ENCODE peak calls at places on chromosomes 4 and X, in seven cellular contexts. F is AG10803; E is activated T-helper 2 cell treated with anti-CD3 and anti-CD28 coated beads, Interferon-gamma antibody, Interleukin-2, Interleukin-4, amounts not matched to agents 10 μg/mL and 5 μg/mL and 100 μg/mL, durations not matched to agents 14 hours and 24 hours and 36 hours; X is Daoy; H is A172; J is stimulated activated CD4-positive, alpha-beta T cell treated with anti-CD3 and anti-CD28 coated beads, Interleukin-2, amount 100 ng/mL, for 4 hours; U is RWPE1. T is an unnamed sample.

GRCh38 chrX:148133099-148133725 is 152.1 kb downstream of the FMR1NB start:
- DNase-seq in F (peak; percentile 8), X (no peak), J (no peak), E (no peak), U (no peak), H (peak; percentile 11), T (no peak)

GRCh38 chr4:97987019-97987648 is 156.1 kb downstream of the STPG2 start:
- DNase-seq in J (no peak), H (peak; percentile 25), E (no peak), F (no peak), U (peak; percentile 30), X (no peak), T (no peak)

GRCh38 chrX:334331-334891 is 15.8 kb upstream of the GTPBP6 start:
- DNase-seq in H (no peak), U (no peak), J (no peak), E (no peak), X (no peak), F (no peak), T (no peak)

GRCh38 chr4:164509951-164510350 is 244.0 kb upstream of the SMIM31 start:
- DNase-seq in E (no peak), F (no peak), H (peak; percentile 31), X (peak; percentile 2), U (peak; percentile 35), J (no peak), T (no peak)

GRCh38 chrX:69616520-69617203 is 749 bp downstream of the EDA start:
- DNase-seq in U (no peak), F (no peak), H (no peak), E (no peak), X (peak; percentile 8), J (no peak), T (no peak)

GRCh38 chr4:168629561-168629960 is 132.7 kb downstream of the PALLD start:
- DNase-seq in E (no peak), X (no peak), H (no peak), F (no peak), U (no peak), J (no peak), T (no peak)

GRCh38 chr4:90769251-90769650 is 642.1 kb downstream of the CCSER1 start:
- DNase-seq in E (no peak), J (no peak), F (no peak), U (no peak), H (no peak), X (no peak), T (no peak)

GRCh38 chr4:165838575-165838974 is 34.5 kb upstream of the TLL1 start:
- DNase-seq in H (no peak), E (no peak), J (no peak), X (no peak), F (no peak), U (no peak), T (no peak)

GRCh38 chrX:74420194-74421035 is 878 bp upstream of the SLC16A2 start:
- DNase-seq in E (no peak), J (no peak), X (peak; percentile 55), U (peak; percentile 42), F (peak; percentile 76), H (peak; percentile 32), T (peak; percentile 69)

GRCh38 chr4:59127748-59128147 is 2017.6 kb upstream of the IGFBP7 start:
- DNase-seq in J (no peak), F (no peak), X (no peak), E (no peak), H (no peak), U (no peak), T (no peak)

GRCh38 chr4:145731026-145731425 is 51.1 kb downstream of the C4orf51 start:
- DNase-seq in U (no peak), H (peak; percentile 13), X (no peak), E (no peak), F (peak; percentile 74), J (no peak), T (peak; percentile 21)

GRCh38 chr4:153291562-153291961 is 52.9 kb upstream of the MND1 start:
- DNase-seq in J (no peak), H (no peak), F (no peak), X (no peak), E (no peak), U (no peak), T (no peak)

GRCh38 chr4:39975488-39976089 is 2.1 kb downstream of the PDS5A start:
- DNase-seq in E (no peak), J (no peak), X (no peak), U (no peak), F (peak; percentile 33), H (no peak), T (peak; percentile 50)

GRCh38 chr4:24476209-24476781 is 108.1 kb downstream of the DHX15 start:
- DNase-seq in U (peak; percentile 48), F (peak; percentile 43), X (no peak), H (no peak), E (no peak), J (no peak), T (peak; percentile 13)

GRCh38 chr4:121554377-121554776 is 142.4 kb downstream of the ANXA5 start:
- DNase-seq in E (no peak), H (no peak), X (no peak), U (no peak), J (no peak), F (peak; percentile 66), T (no peak)

GRCh38 chr4:87589531-87589930 is 18.8 kb upstream of the DSPP start:
- DNase-seq in X (peak; percentile 59), F (peak; percentile 90), J (no peak), E (no peak), U (peak; percentile 56), H (peak; percentile 67), T (peak; percentile 95)

GRCh38 chrX:1031521-1032430 is 180.7 kb downstream of the CRLF2 start:
- DNase-seq in J (no peak), E (no peak), F (no peak), H (no peak), X (no peak), U (no peak), T (no peak)

GRCh38 chr4:71599588-71599987 is 184.3 kb downstream of the GC start:
- DNase-seq in X (no peak), J (no peak), E (no peak), H (no peak), U (no peak), F (no peak), T (no peak)

GRCh38 chr4:134027931-134028330 is 173.7 kb downstream of the PABPC4L start:
- DNase-seq in J (no peak), X (peak; percentile 45), U (peak; percentile 26), E (no peak), F (peak; percentile 0), H (peak; percentile 96), T (peak; percentile 74)

GRCh38 chr4:140080883-140081282 is 73.1 kb downstream of the MAML3 start:
- DNase-seq in U (no peak), F (no peak), E (no peak), H (no peak), J (no peak), X (no peak), T (no peak)

GRCh38 chrX:32877592-32877991 is 333.8 kb downstream of the DMD start:
- DNase-seq in F (no peak), U (peak; percentile 48), H (peak; percentile 2), X (peak; percentile 53), J (no peak), E (no peak), T (no peak)

GRCh38 chrX:33974676-33975075 is 157.4 kb downstream of the FAM47A start:
- DNase-seq in F (no peak), U (no peak), E (no peak), H (no peak), X (no peak), J (no peak), T (no peak)

GRCh38 chrX:747176-747575 is 116.6 kb downstream of the SHOX start:
- DNase-seq in U (no peak), H (no peak), X (no peak), E (no peak), F (no peak), J (no peak), T (no peak)

GRCh38 chr4:108030332-108030731 is 40.6 kb downstream of the HADH start:
- DNase-seq in X (no peak), H (peak; percentile 8), U (no peak), J (peak; percentile 67), E (peak; percentile 66), F (peak; percentile 79), T (peak; percentile 55)

GRCh38 chr4:110109455-110109854 is 89.0 kb downstream of the ELOVL6 start:
- DNase-seq in U (no peak), H (no peak), X (no peak), J (no peak), F (peak; percentile 70), E (no peak), T (no peak)